ENCODE peak calls at places on chromosome 18, in ten cellular contexts. X is uterus, G is OCI-LY7, V is PC-9, L is SJSA1, U is stomach, Q is brain microvascular endothelial cell, E is ovary, J is upper lobe of left lung, P is mesendoderm. Y is an unnamed sample.

GRCh38 chr18:48864876-48865275 is 85.9 kb downstream of the SMAD7 start:
- DNase-seq in X (no peak), G (no peak), V (no peak), L (no peak), U (no peak), Q (no peak), E (no peak), J (no peak), P (no peak), Y (peak)

GRCh38 chr18:42233908-42234307 is 278.9 kb downstream of the PIK3C3 start:
- DNase-seq in X (no peak), G (no peak), V (no peak), L (no peak), U (no peak), Q (no peak), E (no peak), J (no peak), P (peak), Y (no peak)

GRCh38 chr18:12883003-12883683 is 894 bp downstream of the PTPN2 start:
- DNase-seq in X (no peak), G (no peak), V (no peak), L (no peak), U (peak), Q (no peak), E (no peak), J (no peak), P (peak), Y (no peak)

GRCh38 chr18:34493566-34494358 is 216.3 kb upstream of the DTNA start:
- DNase-seq in X (no peak), G (no peak), V (no peak), L (no peak), U (no peak), Q (no peak), E (no peak), J (peak), P (peak), Y (peak)

GRCh38 chr18:58004317-58004716 is 39.7 kb upstream of the NEDD4L start:
- DNase-seq in X (no peak), G (no peak), V (no peak), L (no peak), U (no peak), Q (peak), E (no peak), J (no peak), P (no peak), Y (no peak)

GRCh38 chr18:21179590-21180220 is 62.3 kb upstream of the GREB1L start:
- DNase-seq in X (peak), G (peak), V (peak), L (peak), U (peak), Q (peak), E (peak), J (no peak), P (peak), Y (peak)

GRCh38 chr18:33579868-33580205 is 1.8 kb downstream of the ASXL3 start:
- DNase-seq in X (no peak), G (no peak), V (no peak), L (no peak), U (no peak), Q (no peak), E (no peak), J (no peak), P (peak), Y (no peak)

GRCh38 chr18:62877448-62878221 is 162.3 kb downstream of the PHLPP1 start:
- DNase-seq in X (no peak), G (no peak), V (no peak), L (no peak), U (no peak), Q (peak), E (no peak), J (no peak), P (peak), Y (no peak)

GRCh38 chr18:36503477-36503876 is 206.0 kb downstream of the FHOD3 start:
- DNase-seq in X (no peak), G (no peak), V (no peak), L (no peak), U (no peak), Q (no peak), E (no peak), J (no peak), P (peak), Y (no peak)

GRCh38 chr18:50961974-50962373 is 5.9 kb upstream of the ELAC1 start:
- DNase-seq in X (no peak), G (no peak), V (no peak), L (no peak), U (no peak), Q (no peak), E (no peak), J (no peak), P (peak), Y (no peak)

DNA sequence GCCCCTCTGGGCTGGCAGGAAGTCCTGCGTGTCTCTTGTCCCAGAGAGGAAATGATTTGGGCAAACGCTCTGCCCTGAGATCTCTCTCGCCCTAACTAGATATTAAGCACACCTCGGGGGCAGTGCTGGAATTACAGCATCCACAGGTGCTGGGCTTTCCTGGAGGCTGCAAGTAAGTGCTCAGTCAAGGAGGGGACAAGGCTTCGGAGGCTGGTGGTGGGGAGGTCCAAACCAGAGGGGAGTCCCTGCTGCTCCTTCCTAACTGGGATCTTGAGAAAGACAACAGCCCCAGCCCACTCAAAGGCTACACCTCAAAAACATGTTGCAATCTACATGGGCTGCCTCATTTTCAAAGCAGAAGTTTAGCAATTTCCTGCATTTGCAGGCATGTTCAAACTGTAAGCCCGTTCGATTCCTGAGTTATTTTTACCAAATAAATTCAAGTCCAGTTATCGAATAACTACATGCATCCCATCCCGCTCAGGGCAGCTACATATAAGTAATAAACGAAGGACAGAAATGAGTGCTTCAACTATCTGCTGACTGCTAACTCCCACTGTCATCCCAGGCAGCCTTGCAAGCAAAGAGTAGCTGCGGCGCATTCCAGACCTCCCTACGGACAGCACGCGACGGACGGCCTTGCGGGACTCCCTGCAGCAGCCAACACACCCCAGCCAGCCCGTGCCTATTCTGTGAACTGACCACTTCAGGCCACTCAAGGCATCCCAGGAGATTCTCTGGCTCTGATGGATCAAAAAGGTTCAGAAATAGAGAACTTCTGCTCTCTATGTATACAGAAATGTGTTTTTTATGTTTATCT is 27.5 kb downstream of the ZNF516 start:
- DNase-seq in X (no peak), G (no peak), V (no peak), L (no peak), U (no peak), Q (no peak), E (peak), J (peak), P (no peak), Y (no peak)
- H3K4me3 ChIP-seq in X (peak), G (no peak), V (no peak), L (no peak), U (no peak), Q (no peak), E (no peak), J (peak), P (no peak), Y (peak)

DNA sequence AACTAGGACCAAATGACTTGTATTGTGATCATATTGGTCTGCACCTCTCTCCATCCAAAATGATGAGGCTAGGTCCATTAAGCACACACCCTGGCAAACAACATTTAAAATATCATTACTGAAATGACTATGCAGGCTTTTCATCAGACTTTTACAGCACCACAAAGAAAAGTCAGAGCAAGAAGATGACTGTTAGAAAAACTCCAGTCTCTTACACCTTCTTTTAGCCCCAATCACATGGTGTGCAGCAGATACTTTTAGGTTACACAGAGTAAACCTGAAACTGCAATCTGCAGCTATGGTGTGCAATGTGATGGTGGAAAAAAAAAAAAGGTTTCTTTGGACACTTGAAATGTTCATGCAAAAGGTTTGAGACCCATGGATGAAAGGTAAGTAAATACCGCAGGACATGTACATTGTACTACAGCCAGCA is 5.4 kb upstream of the POLI start:
- DNase-seq in X (no peak), G (peak), V (no peak), L (no peak), U (no peak), Q (no peak), E (no peak), J (no peak), P (no peak), Y (no peak)
- H3K27ac ChIP-seq in X (no peak), G (peak), V (no peak), L (no peak), U (no peak), Q (no peak), E (no peak), J (no peak), P (no peak), Y (no peak)

DNA sequence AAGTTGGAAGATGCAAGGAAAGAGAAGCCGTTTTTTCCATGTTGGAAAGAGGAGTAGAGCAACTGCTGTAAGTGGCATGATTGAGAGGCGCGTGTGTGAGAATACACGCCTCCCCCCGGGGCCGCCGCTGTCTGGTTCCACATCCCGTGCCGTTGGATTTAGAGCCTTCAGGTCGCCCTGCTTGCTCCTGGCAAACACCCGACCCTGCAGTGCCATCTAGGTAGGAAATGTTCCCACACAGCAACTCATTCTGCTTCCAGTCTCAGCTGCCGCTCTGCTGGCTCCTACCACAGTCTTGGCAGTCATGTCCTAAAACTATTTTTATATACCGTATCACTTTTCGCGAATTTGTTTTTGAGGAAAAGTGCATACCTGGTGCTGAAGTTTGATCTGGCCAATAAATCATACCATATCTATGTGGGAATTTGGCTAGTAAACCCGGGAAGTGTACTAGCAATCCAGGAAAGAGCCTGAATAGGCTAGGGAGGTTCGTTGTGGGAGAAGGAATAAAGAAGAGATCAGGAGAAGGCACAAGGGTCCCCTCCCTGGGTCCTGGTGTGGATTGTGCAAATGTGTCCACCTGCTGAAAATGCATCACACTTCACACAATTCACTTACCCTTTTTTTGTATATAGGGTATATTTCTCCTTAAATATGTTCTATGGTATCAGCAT is 372.7 kb downstream of the FBXO15 start:
- DNase-seq in X (peak), G (no peak), V (no peak), L (peak), U (no peak), Q (no peak), E (no peak), J (peak), P (peak), Y (no peak)
- H3K4me3 ChIP-seq in X (no peak), G (no peak), V (no peak), L (no peak), U (no peak), Q (no peak), E (no peak), J (no peak), P (no peak), Y (no peak)

DNA sequence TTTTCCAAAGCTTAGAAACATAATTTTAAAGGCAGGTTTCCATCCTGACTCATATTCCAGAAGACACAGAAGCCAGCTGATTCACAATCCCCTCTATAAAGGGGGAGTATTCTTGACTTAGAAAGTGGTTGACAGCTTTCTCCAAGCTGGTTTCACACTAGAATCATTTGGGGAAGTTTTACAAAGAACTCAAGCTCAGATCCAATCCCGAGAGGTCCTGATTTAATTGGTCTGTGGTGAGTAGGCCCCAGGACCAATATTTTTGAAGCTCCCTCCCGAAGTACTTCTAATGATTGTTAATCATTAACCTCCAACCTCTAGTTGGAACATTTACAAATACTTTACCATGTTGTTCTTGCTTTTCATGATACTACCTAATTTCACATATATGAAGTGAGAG is 184.1 kb downstream of the DLGAP1 start:
- DNase-seq in X (no peak), G (no peak), V (no peak), L (no peak), U (no peak), Q (no peak), E (no peak), J (no peak), P (no peak), Y (no peak)
- H3K27ac ChIP-seq in X (no peak), G (no peak), V (no peak), L (no peak), U (no peak), Q (no peak), E (no peak), J (no peak), P (no peak), Y (no peak)

DNA sequence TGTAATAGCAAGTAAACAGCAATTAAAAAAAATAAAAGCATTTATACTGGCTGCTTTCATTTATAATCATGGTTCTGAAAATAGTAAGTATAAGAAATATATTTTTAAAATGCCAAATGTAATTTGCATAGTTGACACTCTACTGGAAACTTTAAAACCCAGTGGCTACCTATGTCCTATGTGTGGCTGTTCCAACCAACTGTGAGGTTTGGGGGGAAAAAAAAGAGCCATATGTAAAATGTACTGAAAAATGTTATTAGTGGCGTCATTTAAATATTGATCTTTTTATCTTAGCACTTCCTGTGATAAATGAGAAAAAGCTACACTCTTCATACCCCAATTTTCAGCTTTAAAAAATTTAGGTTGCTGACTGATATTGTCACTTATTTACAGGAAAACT is 270.7 kb downstream of the TCF4 start:
- DNase-seq in X (no peak), G (no peak), V (no peak), L (no peak), U (no peak), Q (no peak), E (no peak), J (no peak), P (no peak), Y (no peak)
- H3K4me3 ChIP-seq in X (peak), G (peak), V (no peak), L (no peak), U (no peak), Q (no peak), E (no peak), J (no peak), P (no peak), Y (peak)

GRCh38 chr18:46250084-46250811 is 146.1 kb downstream of the HAUS1 start:
- DNase-seq in X (no peak), G (peak), V (peak), L (peak), U (peak), Q (peak), E (no peak), J (no peak), P (peak), Y (no peak)
- H3K27ac ChIP-seq in X (no peak), G (peak), V (peak), L (peak), U (peak), Q (peak), E (no peak), J (peak), P (no peak), Y (peak)

GRCh38 chr18:7764406-7764805 is 197.3 kb downstream of the PTPRM start:
- DNase-seq in X (no peak), G (no peak), V (no peak), L (no peak), U (no peak), Q (no peak), E (no peak), J (no peak), P (no peak), Y (no peak)

GRCh38 chr18:7766383-7766782 is 199.3 kb downstream of the PTPRM start:
- DNase-seq in X (no peak), G (no peak), V (no peak), L (no peak), U (no peak), Q (no peak), E (no peak), J (peak), P (no peak), Y (no peak)

GRCh38 chr18:7757175-7757574 is 190.1 kb downstream of the PTPRM start:
- DNase-seq in X (no peak), G (no peak), V (no peak), L (no peak), U (no peak), Q (no peak), E (no peak), J (no peak), P (no peak), Y (no peak)

GRCh38 chr18:7758764-7759163 is 191.6 kb downstream of the PTPRM start:
- DNase-seq in X (no peak), G (no peak), V (no peak), L (no peak), U (no peak), Q (no peak), E (no peak), J (no peak), P (no peak), Y (no peak)

DNA sequence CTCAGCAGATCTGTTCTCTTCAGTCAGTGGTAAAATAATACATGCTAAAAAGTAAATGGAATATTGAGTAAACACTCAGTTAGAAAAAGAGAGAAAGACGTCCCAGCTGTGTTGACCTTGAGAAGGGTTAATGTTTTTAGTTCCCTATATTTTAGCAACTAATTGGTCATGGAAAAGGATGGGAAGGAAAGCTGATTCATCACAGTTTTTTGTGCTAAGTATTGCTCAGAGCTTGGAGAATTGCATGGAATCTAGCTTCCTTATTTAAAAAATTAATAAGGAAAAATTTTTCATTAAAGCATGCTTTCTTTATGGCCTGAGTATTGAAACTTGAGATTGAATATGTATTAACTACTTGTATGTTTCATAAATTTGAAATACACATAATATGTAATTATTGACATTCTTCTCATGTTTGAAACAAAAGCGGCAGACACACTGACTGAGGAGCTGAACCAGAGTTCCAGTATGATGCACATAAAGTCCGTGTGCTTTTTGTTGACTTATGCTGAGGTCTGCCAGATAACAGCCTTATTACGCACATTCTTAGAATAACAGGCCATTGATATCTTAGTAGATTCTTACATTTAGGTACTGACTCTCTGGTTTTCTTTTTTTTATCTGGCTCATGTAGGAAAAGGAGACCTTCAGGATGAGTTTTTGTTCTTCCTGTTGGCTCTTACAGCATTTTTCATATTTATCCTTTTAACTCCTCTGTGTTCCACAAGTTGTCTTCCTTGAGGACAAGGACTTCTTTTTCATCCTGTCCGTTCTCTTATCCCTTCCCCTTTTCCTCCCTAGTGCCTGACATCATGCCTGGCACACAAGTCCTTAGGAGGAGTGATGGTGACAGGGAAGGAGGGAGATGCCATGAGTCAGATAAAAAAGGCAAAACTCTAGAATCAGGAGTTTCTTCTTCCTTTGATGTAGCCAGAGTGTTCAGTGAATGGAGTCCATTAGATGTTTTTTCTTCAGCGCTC is 194.1 kb downstream of the PTPRM start:
- DNase-seq in X (no peak), G (no peak), V (no peak), L (no peak), U (no peak), Q (peak), E (no peak), J (no peak), P (no peak), Y (no peak)
- H3K4me3 ChIP-seq in X (no peak), G (no peak), V (no peak), L (no peak), U (no peak), Q (no peak), E (no peak), J (no peak), P (no peak), Y (no peak)

GRCh38 chr18:9708882-9709877 is 1.1 kb downstream of the RAB31 start:
- DNase-seq in X (peak), G (no peak), V (peak), L (no peak), U (no peak), Q (no peak), E (peak), J (no peak), P (peak), Y (no peak)
- H3K27ac ChIP-seq in X (peak), G (no peak), V (peak), L (peak), U (peak), Q (peak), E (peak), J (peak), P (peak), Y (peak)

Y was measured in heart left ventricle.